ENCODE peak calls at places on chromosome 16, in seven cellular contexts. D is stimulated activated CD4-positive, alpha-beta T cell treated with anti-CD3 and anti-CD28 coated beads, Interleukin-4, amount 100 ng/mL, for 24 hours; B is PC-3; L is NCI-H226; Q is neural crest cell; V is BJ; T is WTC11. I is an unnamed sample.

GRCh38 chr16:23196577-23196976 is 14.0 kb downstream of the SCNN1G start:
- DNase-seq in D (no peak), B (no peak), L (no peak), Q (no peak), V (no peak), T (no peak), I (no peak)

GRCh38 chr16:8850279-8850885 is 18.4 kb downstream of the CARHSP1 start:
- DNase-seq in D (no peak), B (peak), L (peak), Q (no peak), V (peak), T (peak), I (no peak)

GRCh38 chr16:84390131-84390785 is 21.9 kb downstream of the ATP2C2 start:
- DNase-seq in D (no peak), B (peak), L (peak), Q (no peak), V (no peak), T (no peak), I (no peak)

GRCh38 chr16:56743840-56744239 is 13.9 kb downstream of the NUP93 start:
- DNase-seq in D (no peak), B (no peak), L (no peak), Q (no peak), V (no peak), T (no peak), I (no peak)

GRCh38 chr16:11094075-11094593 is 149.8 kb downstream of the CLEC16A start:
- DNase-seq in D (peak), B (peak), L (peak), Q (no peak), V (no peak), T (no peak), I (no peak)

GRCh38 chr16:70520612-70521297 is 2.6 kb downstream of the COG4 start:
- DNase-seq in D (peak), B (peak), L (peak), Q (no peak), V (no peak), T (no peak), I (no peak)

GRCh38 chr16:1390239-1390638 is 24.3 kb downstream of the UNKL start:
- DNase-seq in D (no peak), B (no peak), L (no peak), Q (no peak), V (no peak), T (no peak), I (no peak)

GRCh38 chr16:22386976-22387375 is 12.6 kb upstream of the CDR2 start:
- DNase-seq in D (no peak), B (peak), L (peak), Q (no peak), V (peak), T (no peak), I (no peak)

GRCh38 chr16:10871157-10871991 is 5.6 kb upstream of the CIITA start:
- DNase-seq in D (peak), B (peak), L (peak), Q (no peak), V (peak), T (no peak), I (no peak)

GRCh38 chr16:21088143-21088542 is 62.5 kb downstream of the DNAH3 start:
- DNase-seq in D (no peak), B (no peak), L (no peak), Q (no peak), V (no peak), T (no peak), I (no peak)

GRCh38 chr16:62549875-62550274 is 513.6 kb upstream of the CDH8 start:
- DNase-seq in D (no peak), B (no peak), L (no peak), Q (no peak), V (no peak), T (no peak), I (peak)

GRCh38 chr16:75506567-75506966 is 11.3 kb upstream of the CHST6 start:
- DNase-seq in D (no peak), B (peak), L (peak), Q (no peak), V (no peak), T (no peak), I (no peak)

GRCh38 chr16:49548571-49548970 is 175.0 kb downstream of the C16orf78 start:
- DNase-seq in D (no peak), B (no peak), L (no peak), Q (no peak), V (no peak), T (no peak), I (no peak)

GRCh38 chr16:88719267-88719932 is 13.1 kb downstream of the CTU2 start:
- DNase-seq in D (no peak), B (no peak), L (no peak), Q (no peak), V (no peak), T (no peak), I (peak)

GRCh38 chr16:983044-984030 is 1.8 kb downstream of the SOX8 start:
- DNase-seq in D (no peak), B (no peak), L (no peak), Q (no peak), V (no peak), T (peak), I (peak)

GRCh38 chr16:27324851-27325301 is 11.1 kb downstream of the IL4R start:
- DNase-seq in D (no peak), B (no peak), L (no peak), Q (no peak), V (no peak), T (peak), I (no peak)

GRCh38 chr16:58733671-58734458 is at the start of gene GOT2:
- DNase-seq in D (peak), B (peak), L (peak), Q (peak), V (peak), T (peak), I (peak)

GRCh38 chr16:11686713-11687112 is 18.5 kb downstream of the SNN start:
- DNase-seq in D (no peak), B (no peak), L (no peak), Q (no peak), V (no peak), T (no peak), I (no peak)

I was measured in globus pallidus.